ENCODE peak calls at places on chromosomes 3 and 15, in six cellular contexts. One of them, this sample, is unnamed.

GRCh38 chr3:74539879-74540278 is 74.6 kb downstream of the CNTN3 start:
- DNase-seq in HepG2: no peak
- DNase-seq in K562: no peak
- DNase-seq in HCT116: no peak
- DNase-seq in GM12878: no peak
- DNase-seq in H1: no peak
- DNase-seq in this sample: no peak

GRCh38 chr3:15498461-15499214 is 22.9 kb downstream of the COLQ start:
- DNase-seq in HepG2: no peak
- DNase-seq in K562: no peak
- DNase-seq in HCT116: no peak
- DNase-seq in GM12878: no peak
- DNase-seq in H1: no peak
- DNase-seq in this sample: no peak

GRCh38 chr15:101500865-101501551 is 11.5 kb upstream of the PCSK6 start:
- DNase-seq in HepG2: no peak
- DNase-seq in K562: no peak
- DNase-seq in HCT116: no peak
- DNase-seq in GM12878: no peak
- DNase-seq in H1: no peak
- DNase-seq in this sample: no peak

GRCh38 chr3:130779031-130779430 is 32.4 kb upstream of the PIK3R4 start:
- DNase-seq in HepG2: no peak
- DNase-seq in K562: no peak
- DNase-seq in HCT116: no peak
- DNase-seq in GM12878: peak
- DNase-seq in H1: no peak
- DNase-seq in this sample: no peak

GRCh38 chr15:65767895-65768294 is 24.2 kb downstream of the DENND4A start:
- DNase-seq in HepG2: no peak
- DNase-seq in K562: no peak
- DNase-seq in HCT116: no peak
- DNase-seq in GM12878: no peak
- DNase-seq in H1: no peak
- DNase-seq in this sample: no peak

GRCh38 chr3:159586587-159587202 is 401.9 kb upstream of the IL12A start:
- DNase-seq in HepG2: peak
- DNase-seq in K562: no peak
- DNase-seq in HCT116: peak
- DNase-seq in GM12878: no peak
- DNase-seq in H1: peak
- DNase-seq in this sample: no peak

GRCh38 chr3:194058189-194058571 is 77.8 kb upstream of the HES1 start:
- DNase-seq in HepG2: peak
- DNase-seq in K562: peak
- DNase-seq in HCT116: no peak
- DNase-seq in GM12878: no peak
- DNase-seq in H1: peak
- DNase-seq in this sample: peak

GRCh38 chr15:55685292-55685691 is 57.7 kb downstream of the PRTG start:
- DNase-seq in HepG2: no peak
- DNase-seq in K562: no peak
- DNase-seq in HCT116: no peak
- DNase-seq in GM12878: no peak
- DNase-seq in H1: no peak
- DNase-seq in this sample: no peak

GRCh38 chr3:74621581-74621980 is 7.1 kb upstream of the CNTN3 start:
- DNase-seq in HepG2: no peak
- DNase-seq in K562: no peak
- DNase-seq in HCT116: no peak
- DNase-seq in GM12878: no peak
- DNase-seq in H1: no peak
- DNase-seq in this sample: no peak

GRCh38 chr3:58497074-58497473 is 5.2 kb downstream of the KCTD6 start:
- DNase-seq in HepG2: no peak
- DNase-seq in K562: no peak
- DNase-seq in HCT116: no peak
- DNase-seq in GM12878: no peak
- DNase-seq in H1: no peak
- DNase-seq in this sample: peak

GRCh38 chr15:65960586-65960985 is 91.3 kb downstream of the RAB11A start:
- DNase-seq in HepG2: no peak
- DNase-seq in K562: no peak
- DNase-seq in HCT116: no peak
- DNase-seq in GM12878: no peak
- DNase-seq in H1: no peak
- DNase-seq in this sample: no peak

GRCh38 chr3:181709537-181710279 is 2.0 kb upstream of the SOX2 start:
- DNase-seq in HepG2: peak
- DNase-seq in K562: peak
- DNase-seq in HCT116: peak
- DNase-seq in GM12878: no peak
- DNase-seq in H1: no peak
- DNase-seq in this sample: peak

GRCh38 chr15:58568157-58568571 is 136.4 kb downstream of the LIPC start:
- DNase-seq in HepG2: no peak
- DNase-seq in K562: peak
- DNase-seq in HCT116: no peak
- DNase-seq in GM12878: no peak
- DNase-seq in H1: no peak
- DNase-seq in this sample: no peak

GRCh38 chr15:54659668-54660067 is 537.1 kb downstream of the RSL24D1 start:
- DNase-seq in HepG2: no peak
- DNase-seq in K562: no peak
- DNase-seq in HCT116: no peak
- DNase-seq in GM12878: no peak
- DNase-seq in H1: no peak
- DNase-seq in this sample: no peak

GRCh38 chr3:130789678-130790340 is 43.2 kb upstream of the PIK3R4 start:
- DNase-seq in HepG2: no peak
- DNase-seq in K562: peak
- DNase-seq in HCT116: no peak
- DNase-seq in GM12878: no peak
- DNase-seq in H1: no peak
- DNase-seq in this sample: no peak

GRCh38 chr3:130935761-130936160 is 41.9 kb downstream of the ATP2C1 start:
- DNase-seq in HepG2: no peak
- DNase-seq in K562: no peak
- DNase-seq in HCT116: no peak
- DNase-seq in GM12878: no peak
- DNase-seq in H1: no peak
- DNase-seq in this sample: no peak

GRCh38 chr15:80977627-80978036 is 12.0 kb downstream of the MESD start:
- DNase-seq in HepG2: peak
- DNase-seq in K562: peak
- DNase-seq in HCT116: no peak
- DNase-seq in GM12878: no peak
- DNase-seq in H1: no peak
- DNase-seq in this sample: peak

GRCh38 chr3:150913174-150913922 is 8.1 kb upstream of the MINDY4B start:
- DNase-seq in HepG2: no peak
- DNase-seq in K562: no peak
- DNase-seq in HCT116: no peak
- DNase-seq in GM12878: no peak
- DNase-seq in H1: no peak
- DNase-seq in this sample: no peak
- TF ChIP-seq JUND in HepG2: no peak
- TF ChIP-seq JUND in K562: no peak
- TF ChIP-seq JUND in HCT116: no peak
- TF ChIP-seq JUND in GM12878: no peak
- TF ChIP-seq JUND in H1: no peak
- TF ChIP-seq JUND in this sample: no peak

DNA sequence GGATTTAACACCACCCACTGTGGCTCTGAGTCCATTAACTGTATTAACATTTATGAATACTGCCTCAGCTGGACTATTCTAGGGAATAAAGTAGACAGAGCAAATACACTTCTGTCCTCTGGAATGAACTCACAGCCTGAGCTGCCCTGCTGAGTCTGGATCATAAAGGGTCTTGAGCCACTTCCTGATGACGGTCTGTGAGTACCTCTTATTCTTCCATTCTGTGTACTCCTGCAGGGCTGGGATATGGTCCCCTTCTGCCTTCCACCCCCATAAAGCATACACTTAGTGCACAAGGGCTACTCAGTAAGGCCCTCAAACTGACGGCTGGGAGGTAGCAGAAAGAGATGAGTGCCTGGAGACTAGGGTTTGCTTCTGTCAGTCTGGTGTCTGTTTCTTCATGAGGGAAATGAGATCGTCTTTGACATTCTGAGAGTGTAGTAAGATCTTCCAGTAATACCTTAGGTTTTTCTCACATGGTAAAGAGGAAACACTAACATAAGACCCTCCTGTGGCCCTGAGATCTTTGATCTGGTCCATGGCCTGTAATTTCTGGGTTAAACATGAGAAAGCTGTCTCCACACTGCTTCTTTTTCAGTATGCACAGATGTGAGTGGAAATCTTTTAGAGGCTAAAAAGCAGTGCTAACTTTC is 12.5 kb upstream of the ST6GAL1 start:
- DNase-seq in HepG2: no peak
- DNase-seq in K562: no peak
- DNase-seq in HCT116: no peak
- DNase-seq in GM12878: no peak
- DNase-seq in H1: no peak
- DNase-seq in this sample: no peak
- TF ChIP-seq JUND in HepG2: no peak
- TF ChIP-seq JUND in K562: no peak
- TF ChIP-seq JUND in HCT116: no peak
- TF ChIP-seq JUND in GM12878: no peak
- TF ChIP-seq JUND in H1: no peak
- TF ChIP-seq JUND in this sample: no peak

DNA sequence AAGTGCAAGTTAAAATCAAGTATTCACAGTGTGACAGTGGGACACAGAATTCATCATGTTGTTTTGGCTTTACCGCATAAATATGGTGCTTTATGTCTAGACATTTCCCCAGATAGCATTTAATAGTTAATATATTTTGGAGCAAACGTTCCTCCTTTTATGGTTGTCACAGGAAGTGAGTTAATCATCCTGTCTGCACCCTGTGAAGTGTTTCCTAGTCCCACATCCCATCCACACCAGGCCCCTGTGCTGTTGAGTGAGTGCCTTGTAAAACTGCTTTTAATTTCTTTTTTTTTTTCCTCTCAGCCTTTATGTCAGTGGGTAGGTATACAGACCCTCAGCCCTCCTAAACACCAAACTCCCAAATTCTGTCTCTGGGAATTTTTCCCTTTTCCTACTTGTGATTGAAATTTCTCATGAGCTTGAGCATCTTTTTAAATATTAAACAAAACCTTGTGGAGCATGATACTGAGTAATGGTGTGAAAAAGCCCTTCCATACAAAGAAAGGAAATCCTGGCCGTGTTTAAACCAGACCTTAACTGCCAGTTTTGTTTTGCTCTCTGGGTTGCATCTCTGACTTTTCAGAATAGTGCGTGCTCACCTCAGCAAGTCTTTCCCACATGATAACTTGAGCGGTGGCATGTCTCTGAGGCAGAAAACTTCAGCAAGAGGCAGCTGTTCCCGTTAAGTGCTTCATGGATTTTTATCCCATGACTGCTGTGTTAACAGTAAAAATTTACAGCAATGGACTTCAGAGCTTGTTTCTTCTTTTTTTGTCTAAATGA is 393.5 kb downstream of the FEZF2 start:
- DNase-seq in HepG2: no peak
- DNase-seq in K562: no peak
- DNase-seq in HCT116: no peak
- DNase-seq in GM12878: no peak
- DNase-seq in H1: no peak
- DNase-seq in this sample: no peak
- TF ChIP-seq JUND in HepG2: no peak
- TF ChIP-seq JUND in K562: no peak
- TF ChIP-seq JUND in HCT116: no peak
- TF ChIP-seq JUND in GM12878: no peak
- TF ChIP-seq JUND in H1: no peak
- TF ChIP-seq JUND in this sample: no peak

DNA sequence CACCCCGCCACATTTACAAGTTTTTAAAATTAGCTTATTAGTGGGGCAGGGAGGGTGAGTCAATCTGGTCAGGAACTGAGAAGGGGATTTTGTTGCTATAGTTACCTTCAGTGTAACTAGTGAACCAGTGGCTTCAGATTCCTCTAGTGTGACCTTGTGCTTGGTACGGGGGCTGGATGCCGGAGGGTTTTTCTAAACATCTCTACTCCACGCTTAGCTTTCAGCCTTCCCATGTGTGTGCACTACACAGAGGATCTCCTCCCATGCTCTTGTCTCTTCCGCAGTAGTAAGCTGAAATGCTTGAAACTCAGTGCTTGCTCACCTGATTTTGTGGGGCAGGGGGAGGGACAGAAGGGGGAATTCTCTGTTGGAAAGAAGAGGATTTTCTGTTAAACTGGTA is 67.9 kb upstream of the AKAP13 start:
- DNase-seq in HepG2: peak
- DNase-seq in K562: no peak
- DNase-seq in HCT116: no peak
- DNase-seq in GM12878: peak
- DNase-seq in H1: no peak
- DNase-seq in this sample: no peak
- TF ChIP-seq JUND in HepG2: no peak
- TF ChIP-seq JUND in K562: no peak
- TF ChIP-seq JUND in HCT116: no peak
- TF ChIP-seq JUND in GM12878: no peak
- TF ChIP-seq JUND in H1: no peak
- TF ChIP-seq JUND in this sample: no peak

This sample was measured in T47D.